ENCODE peak calls at places on chromosomes 7 and 10, in five cellular contexts. One of them, this sample, is unnamed. For H3K79me2, the result is how much of the 10 kb centered on the place peaks cover.

GRCh38 chr10:3757250-3757637 is 27.8 kb downstream of the KLF6 start:
- DNase-seq in H1: no peak
- DNase-seq in K562: no peak
- DNase-seq in SK-N-SH: no peak
- DNase-seq in GM12878: no peak
- DNase-seq in this sample: no peak

GRCh38 chr7:94588090-94588489 is 67.8 kb downstream of the SGCE start:
- DNase-seq in GM12878: no peak
- DNase-seq in SK-N-SH: no peak
- DNase-seq in H1: no peak
- DNase-seq in K562: no peak
- DNase-seq in this sample: no peak

GRCh38 chr7:132065193-132065972 is 509.0 kb upstream of the PODXL start:
- DNase-seq in SK-N-SH: peak
- DNase-seq in H1: no peak
- DNase-seq in K562: no peak
- DNase-seq in GM12878: no peak
- DNase-seq in this sample: no peak

GRCh38 chr10:95242581-95243317 is 48.1 kb downstream of the PDLIM1 start:
- DNase-seq in K562: peak
- DNase-seq in GM12878: no peak
- DNase-seq in H1: peak
- DNase-seq in SK-N-SH: peak
- DNase-seq in this sample: peak

GRCh38 chr7:126529833-126530232 is 722.9 kb downstream of the GRM8 start:
- DNase-seq in GM12878: no peak
- DNase-seq in SK-N-SH: no peak
- DNase-seq in K562: no peak
- DNase-seq in H1: no peak
- DNase-seq in this sample: no peak

GRCh38 chr7:92667816-92668540 is 77.8 kb upstream of the FAM133B start:
- DNase-seq in H1: no peak
- DNase-seq in K562: no peak
- DNase-seq in SK-N-SH: no peak
- DNase-seq in GM12878: no peak
- DNase-seq in this sample: no peak

GRCh38 chr7:117124585-117125220 is 171.4 kb downstream of the ST7 start:
- DNase-seq in GM12878: peak
- DNase-seq in H1: no peak
- DNase-seq in SK-N-SH: peak
- DNase-seq in K562: peak
- DNase-seq in this sample: peak

GRCh38 chr7:6258440-6259182 is 13.8 kb downstream of the CYTH3 start:
- DNase-seq in H1: peak
- DNase-seq in GM12878: no peak
- DNase-seq in SK-N-SH: no peak
- DNase-seq in K562: no peak
- DNase-seq in this sample: no peak

GRCh38 chr10:108166401-108166800 is 1001.9 kb upstream of the SORCS1 start:
- DNase-seq in SK-N-SH: no peak
- DNase-seq in K562: no peak
- DNase-seq in H1: no peak
- DNase-seq in GM12878: no peak
- DNase-seq in this sample: no peak

GRCh38 chr10:103082683-103083082 is 110.4 kb downstream of the NT5C2 start:
- DNase-seq in GM12878: no peak
- DNase-seq in H1: no peak
- DNase-seq in K562: no peak
- DNase-seq in SK-N-SH: no peak
- DNase-seq in this sample: no peak

GRCh38 chr10:29332061-29332760 is 43.3 kb downstream of the LYZL1 start:
- DNase-seq in SK-N-SH: no peak
- DNase-seq in GM12878: no peak
- DNase-seq in K562: no peak
- DNase-seq in H1: no peak
- DNase-seq in this sample: no peak

GRCh38 chr7:8263048-8263447 is 1.1 kb upstream of the ICA1 start:
- DNase-seq in K562: no peak
- DNase-seq in H1: no peak
- DNase-seq in SK-N-SH: peak
- DNase-seq in GM12878: no peak
- DNase-seq in this sample: no peak

DNA sequence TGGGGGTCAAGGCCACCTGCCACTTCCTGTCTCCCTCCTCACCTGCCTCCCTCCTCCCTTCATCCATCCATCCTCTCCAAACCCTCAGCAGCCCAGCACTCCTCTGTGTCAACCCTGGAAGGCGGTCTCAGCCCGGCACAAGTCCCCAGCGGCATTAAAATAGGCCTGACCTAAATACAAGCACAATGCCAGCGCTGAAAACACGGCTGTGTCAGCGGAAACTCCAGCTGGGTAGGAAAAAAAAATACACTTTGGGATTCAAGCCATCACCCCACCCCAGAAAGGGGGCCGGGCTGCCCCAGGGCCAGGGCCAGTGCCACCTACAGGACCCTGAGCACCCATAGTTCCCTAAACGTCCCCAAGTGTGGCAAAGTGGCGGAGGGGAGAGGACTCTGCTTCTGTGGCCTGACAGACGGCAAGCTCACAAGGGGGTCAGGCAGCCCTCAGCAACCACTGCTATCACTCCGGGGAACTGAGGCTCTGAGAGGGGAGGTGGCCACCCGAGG is 22.7 kb upstream of the GTF2IRD1 start:
- DNase-seq in H1: peak
- DNase-seq in SK-N-SH: no peak
- DNase-seq in K562: no peak
- DNase-seq in GM12878: no peak
- DNase-seq in this sample: no peak
- TF ChIP-seq USF2 in H1: no peak
- TF ChIP-seq USF2 in SK-N-SH: no peak
- TF ChIP-seq USF2 in K562: no peak
- TF ChIP-seq USF2 in GM12878: no peak
- TF ChIP-seq USF2 in this sample: no peak

GRCh38 chr10:99906470-99906869 is 103.3 kb downstream of the DNMBP start:
- DNase-seq in GM12878: no peak
- DNase-seq in K562: peak
- DNase-seq in SK-N-SH: no peak
- DNase-seq in H1: no peak
- DNase-seq in this sample: no peak

GRCh38 chr10:99908512-99908911 is 101.2 kb downstream of the DNMBP start:
- DNase-seq in SK-N-SH: no peak
- DNase-seq in GM12878: no peak
- DNase-seq in H1: no peak
- DNase-seq in K562: no peak
- DNase-seq in this sample: no peak

GRCh38 chr10:99905971-99906370 is 103.8 kb downstream of the DNMBP start:
- DNase-seq in H1: no peak
- DNase-seq in SK-N-SH: no peak
- DNase-seq in K562: no peak
- DNase-seq in GM12878: no peak
- DNase-seq in this sample: no peak
- H3K79me2 ChIP-seq in H1: half or more
- H3K79me2 ChIP-seq in SK-N-SH: half or more
- H3K79me2 ChIP-seq in K562: under half
- H3K79me2 ChIP-seq in GM12878: under half
- H3K79me2 ChIP-seq in this sample: under half

GRCh38 chr10:48604039-48604407 is 850 bp downstream of the ARHGAP22 start:
- DNase-seq in GM12878: no peak
- DNase-seq in SK-N-SH: no peak
- DNase-seq in H1: no peak
- DNase-seq in K562: no peak
- DNase-seq in this sample: no peak
- TF ChIP-seq USF2 in GM12878: no peak
- TF ChIP-seq USF2 in SK-N-SH: no peak
- TF ChIP-seq USF2 in H1: no peak
- TF ChIP-seq USF2 in K562: no peak
- TF ChIP-seq USF2 in this sample: no peak

DNA sequence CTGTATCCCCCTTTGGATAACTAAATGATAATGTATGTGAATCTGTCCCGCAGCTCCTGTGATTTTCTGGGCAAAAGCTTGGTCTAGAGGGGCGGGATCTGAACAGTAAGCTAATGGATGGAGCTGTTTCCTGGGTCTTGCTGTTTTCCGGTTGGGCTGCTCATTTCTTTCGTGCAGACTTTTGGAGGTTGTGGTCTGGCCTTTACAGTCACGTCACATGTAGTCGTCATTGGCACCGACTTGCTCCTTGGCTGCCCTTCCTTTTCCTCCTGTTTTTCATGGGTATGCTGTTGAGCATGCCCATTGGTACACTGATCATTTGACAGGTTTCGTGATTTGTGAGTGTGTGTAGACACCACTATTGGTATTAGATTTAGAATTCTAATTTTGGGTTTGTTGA is 2.0 kb downstream of the FBH1 start:
- DNase-seq in SK-N-SH: no peak
- DNase-seq in GM12878: no peak
- DNase-seq in H1: no peak
- DNase-seq in K562: no peak
- DNase-seq in this sample: no peak
- H3K79me2 ChIP-seq in SK-N-SH: half or more
- H3K79me2 ChIP-seq in GM12878: half or more
- H3K79me2 ChIP-seq in H1: half or more
- H3K79me2 ChIP-seq in K562: half or more
- H3K79me2 ChIP-seq in this sample: half or more

GRCh38 chr10:67476201-67476600 is 219.8 kb downstream of the CTNNA3 start:
- DNase-seq in SK-N-SH: no peak
- DNase-seq in GM12878: no peak
- DNase-seq in H1: peak
- DNase-seq in K562: no peak
- DNase-seq in this sample: no peak
- TF ChIP-seq USF2 in SK-N-SH: no peak
- TF ChIP-seq USF2 in GM12878: no peak
- TF ChIP-seq USF2 in H1: no peak
- TF ChIP-seq USF2 in K562: no peak
- TF ChIP-seq USF2 in this sample: no peak

GRCh38 chr7:98701372-98701771 is 84.3 kb downstream of the NPTX2 start:
- DNase-seq in K562: no peak
- DNase-seq in SK-N-SH: no peak
- DNase-seq in H1: no peak
- DNase-seq in GM12878: no peak
- DNase-seq in this sample: no peak

GRCh38 chr7:98697485-98698240 is 80.6 kb downstream of the NPTX2 start:
- DNase-seq in SK-N-SH: no peak
- DNase-seq in K562: no peak
- DNase-seq in GM12878: no peak
- DNase-seq in H1: no peak
- DNase-seq in this sample: no peak

GRCh38 chr7:98702021-98702420 is 84.9 kb downstream of the NPTX2 start:
- DNase-seq in K562: no peak
- DNase-seq in SK-N-SH: no peak
- DNase-seq in H1: no peak
- DNase-seq in GM12878: no peak
- DNase-seq in this sample: no peak

GRCh38 chr7:98700533-98700932 is 83.4 kb downstream of the NPTX2 start:
- DNase-seq in SK-N-SH: no peak
- DNase-seq in GM12878: no peak
- DNase-seq in K562: no peak
- DNase-seq in H1: no peak
- DNase-seq in this sample: no peak

GRCh38 chr7:98697083-98697482 is 80.0 kb downstream of the NPTX2 start:
- DNase-seq in H1: no peak
- DNase-seq in K562: no peak
- DNase-seq in SK-N-SH: no peak
- DNase-seq in GM12878: no peak
- DNase-seq in this sample: no peak
- H3K79me2 ChIP-seq in H1: under half
- H3K79me2 ChIP-seq in K562: under half
- H3K79me2 ChIP-seq in SK-N-SH: under half
- H3K79me2 ChIP-seq in GM12878: under half
- H3K79me2 ChIP-seq in this sample: under half

This sample was measured in HepG2.